ENCODE peak calls at places on chromosomes 16 and 17, in nine cellular contexts. A is GM23248; K is WERI-Rb-1; Q is IMR-90; N is H1; U is PC-9; S is upper lobe of left lung; F is prostate gland; I is CD4-positive, CD25-positive, alpha-beta regulatory T cell. J is an unnamed sample.

GRCh38 chr16:17313085-17313611 is 157.6 kb downstream of the XYLT1 start:
- DNase-seq in A (peak; percentile 50), K (no peak), Q (peak; percentile 28), N (no peak), U (peak; percentile 8), S (no peak), F (peak; percentile 73), I (no peak), J (no peak)

GRCh38 chr17:75831032-75831567 is 13.1 kb downstream of the UNC13D start:
- DNase-seq in A (no peak), K (no peak), Q (no peak), N (no peak), U (no peak), S (no peak), F (no peak), I (no peak), J (no peak)

GRCh38 chr16:85391175-85391707 is 221.9 kb upstream of the GSE1 start:
- DNase-seq in A (no peak), K (no peak), Q (no peak), N (peak; percentile 33), U (no peak), S (no peak), F (no peak), I (no peak), J (no peak)

GRCh38 chr17:78343099-78343432 is 16.8 kb downstream of the SOCS3 start:
- DNase-seq in A (peak; percentile 99), K (no peak), Q (peak; percentile 87), N (no peak), U (peak; percentile 62), S (no peak), F (no peak), I (no peak), J (peak; percentile 94)

GRCh38 chr16:70428178-70428998 is 10.5 kb downstream of the ST3GAL2 start:
- DNase-seq in A (peak; percentile 96), K (peak; percentile 82), Q (peak; percentile 97), N (peak; percentile 68), U (peak; percentile 89), S (peak; percentile 81), F (peak; percentile 44), I (no peak), J (peak; percentile 88)

GRCh38 chr16:30368122-30368791 is 2.0 kb downstream of the TBC1D10B start:
- DNase-seq in A (peak; percentile 87), K (no peak), Q (peak; percentile 59), N (no peak), U (peak; percentile 39), S (no peak), F (no peak), I (no peak), J (peak; percentile 69)

GRCh38 chr16:67163164-67163902 is 1.2 kb upstream of the HSF4 start:
- DNase-seq in A (no peak), K (peak; percentile 79), Q (peak; percentile 35), N (peak; percentile 73), U (no peak), S (peak; percentile 92), F (peak; percentile 56), I (peak; percentile 71), J (no peak)

GRCh38 chr17:73476890-73477350 is 165.1 kb upstream of the CDC42EP4 start:
- DNase-seq in A (no peak), K (peak; percentile 45), Q (no peak), N (no peak), U (no peak), S (no peak), F (no peak), I (no peak), J (no peak)

GRCh38 chr16:86763819-86764218 is 185.5 kb downstream of the FOXL1 start:
- DNase-seq in A (peak; percentile 43), K (no peak), Q (no peak), N (no peak), U (no peak), S (no peak), F (no peak), I (no peak), J (no peak)

GRCh38 chr17:76893623-76894358 is 25.6 kb downstream of the MGAT5B start:
- DNase-seq in A (no peak), K (no peak), Q (no peak), N (no peak), U (no peak), S (no peak), F (no peak), I (no peak), J (no peak)

GRCh38 chr17:40816569-40816968 is 5.8 kb downstream of the KRT10 start:
- DNase-seq in A (no peak), K (no peak), Q (no peak), N (no peak), U (no peak), S (no peak), F (no peak), I (no peak), J (no peak)

GRCh38 chr17:40818733-40819527 is 3.5 kb downstream of the KRT10 start:
- DNase-seq in A (peak; percentile 95), K (peak; percentile 85), Q (peak; percentile 73), N (peak; percentile 69), U (peak; percentile 84), S (peak; percentile 98), F (peak; percentile 62), I (peak; percentile 92), J (peak; percentile 90)

GRCh38 chr17:40818343-40818732 is 4.1 kb downstream of the KRT10 start:
- DNase-seq in A (peak; percentile 29), K (no peak), Q (no peak), N (no peak), U (no peak), S (no peak), F (no peak), I (no peak), J (no peak)

GRCh38 chr17:40815381-40815780 is 7.0 kb downstream of the KRT10 start:
- DNase-seq in A (no peak), K (no peak), Q (no peak), N (no peak), U (no peak), S (no peak), F (no peak), I (no peak), J (no peak)

DNA sequence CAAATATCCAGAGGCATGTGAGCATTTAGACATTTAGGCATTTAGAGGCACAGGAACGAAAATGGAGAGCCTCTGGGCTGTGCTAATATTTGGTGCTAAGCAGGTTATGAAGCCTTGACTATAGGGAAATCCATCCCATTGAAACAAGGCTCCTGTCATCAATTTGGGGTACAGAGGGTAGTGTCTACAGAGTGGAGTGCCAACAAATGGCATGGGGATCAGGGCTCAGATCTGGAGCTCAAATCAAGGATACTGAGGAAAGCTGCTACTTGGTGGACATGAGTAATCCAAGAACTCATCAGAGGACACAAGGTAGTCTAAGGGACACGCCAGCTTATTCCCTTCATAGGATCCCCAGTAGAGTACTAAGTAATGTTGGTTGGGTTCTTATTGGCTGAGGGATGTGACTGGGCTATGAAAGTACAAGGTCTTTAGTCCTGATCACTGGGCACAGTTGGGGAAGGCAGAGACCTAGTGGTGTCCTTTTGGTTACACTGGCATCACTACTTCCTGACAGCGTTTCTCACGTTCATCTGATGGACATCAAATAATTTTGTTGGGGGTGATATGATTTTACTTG is 5.2 kb downstream of the KRT10 start:
- DNase-seq in A (no peak), K (no peak), Q (no peak), N (no peak), U (no peak), S (no peak), F (no peak), I (no peak), J (no peak)
- H3K4me3 ChIP-seq in A (peak overlapping the region; percentile 95), K (no peak overlapping the region), Q (no peak overlapping the region), N (no peak overlapping the region), U (peak overlapping the region; percentile 83), S (no peak overlapping the region), F (no peak overlapping the region), I (no peak overlapping the region), J (no peak overlapping the region)

DNA sequence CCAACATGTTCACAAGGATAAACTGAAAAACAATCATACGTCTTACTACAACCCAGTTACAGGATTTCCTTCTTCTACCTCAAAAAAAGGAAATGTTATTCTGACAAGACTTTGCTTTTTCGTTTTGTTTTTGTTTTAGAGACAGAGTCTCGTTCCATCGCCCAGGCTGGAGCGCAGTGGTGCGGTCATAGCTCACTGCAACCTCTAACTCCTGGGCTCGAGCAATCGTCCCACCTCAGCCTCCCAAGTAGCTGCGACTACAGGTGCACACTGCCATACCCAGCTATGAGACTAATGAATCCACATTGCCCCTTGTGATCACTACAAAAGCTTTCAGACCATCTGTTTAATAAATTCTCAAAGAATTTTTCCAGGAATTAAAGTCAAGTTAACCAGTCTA is 8.8 kb upstream of the TRIM37 start:
- DNase-seq in A (no peak), K (no peak), Q (no peak), N (no peak), U (no peak), S (no peak), F (no peak), I (no peak), J (no peak)
- H3K9me3 ChIP-seq in A (no peaks in the 10 kb centered on the region), K (no peaks in the 10 kb centered on the region), Q (no peaks in the 10 kb centered on the region), N (no peaks in the 10 kb centered on the region), U (no peaks in the 10 kb centered on the region), S (no peaks in the 10 kb centered on the region), F (no peaks in the 10 kb centered on the region), I (no peaks in the 10 kb centered on the region), J (no peaks in the 10 kb centered on the region)

DNA sequence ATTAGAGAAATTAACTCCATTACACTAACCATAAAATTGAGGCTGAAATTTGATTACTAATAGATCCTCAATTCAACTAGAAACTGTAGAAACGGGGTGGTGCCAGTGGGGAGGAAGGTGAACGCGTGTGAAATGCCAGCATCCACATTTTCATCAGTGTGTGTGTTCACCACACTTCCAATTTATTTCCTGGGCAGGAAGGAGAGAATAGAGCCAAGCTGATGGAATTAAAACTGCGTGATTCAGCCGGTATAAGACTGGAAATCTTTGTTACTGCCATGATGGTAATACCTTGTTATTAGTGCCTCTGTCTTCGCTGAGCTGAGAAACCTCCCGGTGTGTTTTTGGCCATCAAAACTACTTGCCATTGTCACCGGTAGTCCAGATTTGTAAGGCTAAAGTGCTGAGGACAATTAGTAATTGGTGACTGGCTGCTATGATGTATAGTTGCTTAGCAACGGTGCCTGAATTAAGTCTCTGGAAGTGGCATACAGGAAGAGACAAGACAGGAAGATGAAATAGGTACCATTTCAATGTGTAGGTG is 232.3 kb downstream of the IRX3 start:
- DNase-seq in A (no peak), K (no peak), Q (no peak), N (no peak), U (no peak), S (no peak), F (no peak), I (no peak), J (no peak)
- H3K4me3 ChIP-seq in A (no peak overlapping the region), K (no peak overlapping the region), Q (no peak overlapping the region), N (no peak overlapping the region), U (no peak overlapping the region), S (no peak overlapping the region), F (no peak overlapping the region), I (no peak overlapping the region), J (no peak overlapping the region)

DNA sequence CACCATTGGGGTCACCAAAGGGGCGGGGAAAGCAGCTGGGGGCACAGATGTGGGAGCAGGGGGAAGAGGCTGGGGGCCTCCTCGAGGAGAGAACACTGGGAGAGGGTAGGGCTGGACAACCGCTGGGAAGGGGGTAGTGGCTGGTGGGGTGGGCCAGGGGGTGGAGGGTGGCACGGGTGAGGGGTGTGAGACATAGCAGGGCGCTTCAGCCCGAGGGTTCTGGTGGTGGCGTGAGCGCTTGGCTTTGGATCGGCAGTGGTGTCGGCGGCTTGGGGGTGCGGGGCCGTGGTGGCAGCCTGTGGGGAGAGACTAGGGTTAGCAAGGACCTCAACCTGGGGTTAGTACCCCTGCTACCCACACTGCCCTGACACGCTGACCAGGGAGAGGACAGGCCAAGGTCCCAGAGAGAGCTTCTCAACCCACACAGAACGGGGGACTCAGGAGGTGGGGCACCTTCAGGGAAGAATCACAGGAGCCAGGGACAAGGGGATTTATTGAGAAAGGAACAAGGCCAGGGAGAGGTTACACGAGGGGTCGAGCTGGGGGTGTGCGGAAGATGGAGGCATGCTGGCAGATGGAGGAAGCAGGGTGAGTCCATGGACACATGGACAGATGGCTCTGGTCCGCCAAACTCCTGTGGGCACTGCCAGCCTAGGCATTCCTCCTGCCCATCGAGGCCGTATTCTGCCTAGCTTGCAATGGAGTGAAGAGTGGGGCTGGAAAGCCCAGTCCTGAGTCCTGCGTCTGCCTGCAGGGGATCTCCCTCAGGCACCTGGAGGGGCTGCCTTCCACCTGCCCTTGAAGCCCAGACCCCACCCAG is 8.4 kb downstream of the PER1 start:
- DNase-seq in A (no peak), K (no peak), Q (no peak), N (no peak), U (no peak), S (peak; percentile 86), F (no peak), I (no peak), J (no peak)
- H3K9me3 ChIP-seq in A (no peaks in the 10 kb centered on the region), K (no peaks in the 10 kb centered on the region), Q (no peaks in the 10 kb centered on the region), N (no peaks in the 10 kb centered on the region), U (no peaks in the 10 kb centered on the region), S (no peaks in the 10 kb centered on the region), F (no peaks in the 10 kb centered on the region), I (no peaks in the 10 kb centered on the region), J (no peaks in the 10 kb centered on the region)

J was measured in MG63.